ENCODE peak calls at places on chromosomes 6 and 20, in six cellular contexts. One of them, this sample, is unnamed.

GRCh38 chr6:72966628-72967280 is 258.5 kb downstream of the KHDC1L start:
- DNase-seq in lower lobe of right lung: no peak
- DNase-seq in fibroblast of lung: no peak
- DNase-seq in esophagus squamous epithelium: no peak
- DNase-seq in keratinocyte: no peak
- DNase-seq in right atrium auricular region: no peak
- DNase-seq in this sample: no peak

GRCh38 chr20:46268131-46268611 is 40.1 kb downstream of the CDH22 start:
- DNase-seq in lower lobe of right lung: no peak
- DNase-seq in fibroblast of lung: no peak
- DNase-seq in esophagus squamous epithelium: no peak
- DNase-seq in keratinocyte: no peak
- DNase-seq in right atrium auricular region: no peak
- DNase-seq in this sample: no peak

GRCh38 chr6:53598584-53598983 is 53.7 kb upstream of the GCLC start:
- DNase-seq in lower lobe of right lung: no peak
- DNase-seq in fibroblast of lung: peak; percentile 23
- DNase-seq in esophagus squamous epithelium: no peak
- DNase-seq in keratinocyte: no peak
- DNase-seq in right atrium auricular region: no peak
- DNase-seq in this sample: no peak

GRCh38 chr6:34063641-34064040 is 82.2 kb downstream of the GRM4 start:
- DNase-seq in lower lobe of right lung: no peak
- DNase-seq in fibroblast of lung: no peak
- DNase-seq in esophagus squamous epithelium: no peak
- DNase-seq in keratinocyte: no peak
- DNase-seq in right atrium auricular region: no peak
- DNase-seq in this sample: no peak

GRCh38 chr6:28838289-28838633 is 85.5 kb downstream of the TRIM27 start:
- DNase-seq in lower lobe of right lung: no peak
- DNase-seq in fibroblast of lung: peak; percentile 82
- DNase-seq in esophagus squamous epithelium: no peak
- DNase-seq in keratinocyte: no peak
- DNase-seq in right atrium auricular region: peak; percentile 74
- DNase-seq in this sample: peak; percentile 61

GRCh38 chr20:24782801-24783630 is 166.1 kb upstream of the CST7 start:
- DNase-seq in lower lobe of right lung: peak; percentile 29
- DNase-seq in fibroblast of lung: no peak
- DNase-seq in esophagus squamous epithelium: no peak
- DNase-seq in keratinocyte: no peak
- DNase-seq in right atrium auricular region: no peak
- DNase-seq in this sample: no peak

GRCh38 chr6:90446164-90446563 is 140.7 kb downstream of the MAP3K7 start:
- DNase-seq in lower lobe of right lung: no peak
- DNase-seq in fibroblast of lung: peak; percentile 82
- DNase-seq in esophagus squamous epithelium: no peak
- DNase-seq in keratinocyte: no peak
- DNase-seq in right atrium auricular region: no peak
- DNase-seq in this sample: no peak

GRCh38 chr20:58081842-58082241 is 146.6 kb downstream of the ANKRD60 start:
- DNase-seq in lower lobe of right lung: no peak
- DNase-seq in fibroblast of lung: peak; percentile 26
- DNase-seq in esophagus squamous epithelium: no peak
- DNase-seq in keratinocyte: no peak
- DNase-seq in right atrium auricular region: no peak
- DNase-seq in this sample: no peak

GRCh38 chr6:97085772-97086171 is 161.2 kb downstream of the KLHL32 start:
- DNase-seq in lower lobe of right lung: no peak
- DNase-seq in fibroblast of lung: no peak
- DNase-seq in esophagus squamous epithelium: no peak
- DNase-seq in keratinocyte: peak; percentile 0
- DNase-seq in right atrium auricular region: no peak
- DNase-seq in this sample: no peak

GRCh38 chr6:54618597-54618996 is 228.0 kb upstream of the FAM83B start:
- DNase-seq in lower lobe of right lung: no peak
- DNase-seq in fibroblast of lung: no peak
- DNase-seq in esophagus squamous epithelium: no peak
- DNase-seq in keratinocyte: no peak
- DNase-seq in right atrium auricular region: no peak
- DNase-seq in this sample: no peak

GRCh38 chr20:4507288-4507719 is 214.4 kb upstream of the PRND start:
- DNase-seq in lower lobe of right lung: no peak
- DNase-seq in fibroblast of lung: peak; percentile 82
- DNase-seq in esophagus squamous epithelium: no peak
- DNase-seq in keratinocyte: no peak
- DNase-seq in right atrium auricular region: no peak
- DNase-seq in this sample: no peak

GRCh38 chr20:56278205-56278604 is 29.7 kb downstream of the MC3R start:
- DNase-seq in lower lobe of right lung: no peak
- DNase-seq in fibroblast of lung: no peak
- DNase-seq in esophagus squamous epithelium: no peak
- DNase-seq in keratinocyte: no peak
- DNase-seq in right atrium auricular region: no peak
- DNase-seq in this sample: no peak

GRCh38 chr6:166003569-166003968 is 164.1 kb downstream of the TBXT start:
- DNase-seq in lower lobe of right lung: no peak
- DNase-seq in fibroblast of lung: no peak
- DNase-seq in esophagus squamous epithelium: no peak
- DNase-seq in keratinocyte: no peak
- DNase-seq in right atrium auricular region: no peak
- DNase-seq in this sample: no peak

GRCh38 chr20:32326507-32326851 is 31.7 kb upstream of the ASXL1 start:
- DNase-seq in lower lobe of right lung: no peak
- DNase-seq in fibroblast of lung: no peak
- DNase-seq in esophagus squamous epithelium: no peak
- DNase-seq in keratinocyte: no peak
- DNase-seq in right atrium auricular region: no peak
- DNase-seq in this sample: no peak

GRCh38 chr6:168300975-168301647 is 18.5 kb downstream of the DACT2 start:
- DNase-seq in lower lobe of right lung: no peak
- DNase-seq in fibroblast of lung: no peak
- DNase-seq in esophagus squamous epithelium: no peak
- DNase-seq in keratinocyte: no peak
- DNase-seq in right atrium auricular region: no peak
- DNase-seq in this sample: no peak

GRCh38 chr6:159807150-159807859 is 7.2 kb downstream of the PNLDC1 start:
- DNase-seq in lower lobe of right lung: no peak
- DNase-seq in fibroblast of lung: no peak
- DNase-seq in esophagus squamous epithelium: no peak
- DNase-seq in keratinocyte: no peak
- DNase-seq in right atrium auricular region: no peak
- DNase-seq in this sample: no peak

GRCh38 chr6:27374824-27375612 is 13.5 kb upstream of the ZNF391 start:
- DNase-seq in lower lobe of right lung: peak; percentile 87
- DNase-seq in fibroblast of lung: peak; percentile 62
- DNase-seq in esophagus squamous epithelium: no peak
- DNase-seq in keratinocyte: peak; percentile 23
- DNase-seq in right atrium auricular region: peak; percentile 69
- DNase-seq in this sample: peak; percentile 87

GRCh38 chr20:10550204-10551118 is 115.4 kb downstream of the SLX4IP start:
- DNase-seq in lower lobe of right lung: no peak
- DNase-seq in fibroblast of lung: no peak
- DNase-seq in esophagus squamous epithelium: no peak
- DNase-seq in keratinocyte: no peak
- DNase-seq in right atrium auricular region: no peak
- DNase-seq in this sample: no peak

GRCh38 chr20:61659652-61660346 is 405.9 kb downstream of the TAF4 start:
- DNase-seq in lower lobe of right lung: no peak
- DNase-seq in fibroblast of lung: no peak
- DNase-seq in esophagus squamous epithelium: no peak
- DNase-seq in keratinocyte: no peak
- DNase-seq in right atrium auricular region: no peak
- DNase-seq in this sample: no peak

GRCh38 chr6:62042444-62042843 is 243.6 kb downstream of the KHDRBS2 start:
- DNase-seq in lower lobe of right lung: no peak
- DNase-seq in fibroblast of lung: no peak
- DNase-seq in esophagus squamous epithelium: no peak
- DNase-seq in keratinocyte: no peak
- DNase-seq in right atrium auricular region: no peak
- DNase-seq in this sample: no peak

GRCh38 chr20:62007127-62007647 is 58.5 kb downstream of the TAF4 start:
- DNase-seq in lower lobe of right lung: no peak
- DNase-seq in fibroblast of lung: no peak
- DNase-seq in esophagus squamous epithelium: no peak
- DNase-seq in keratinocyte: no peak
- DNase-seq in right atrium auricular region: no peak
- DNase-seq in this sample: no peak

GRCh38 chr20:23205656-23206055 is 119.5 kb upstream of the CD93 start:
- DNase-seq in lower lobe of right lung: peak; percentile 58
- DNase-seq in fibroblast of lung: peak; percentile 83
- DNase-seq in esophagus squamous epithelium: no peak
- DNase-seq in keratinocyte: no peak
- DNase-seq in right atrium auricular region: peak; percentile 86
- DNase-seq in this sample: peak; percentile 49

DNA sequence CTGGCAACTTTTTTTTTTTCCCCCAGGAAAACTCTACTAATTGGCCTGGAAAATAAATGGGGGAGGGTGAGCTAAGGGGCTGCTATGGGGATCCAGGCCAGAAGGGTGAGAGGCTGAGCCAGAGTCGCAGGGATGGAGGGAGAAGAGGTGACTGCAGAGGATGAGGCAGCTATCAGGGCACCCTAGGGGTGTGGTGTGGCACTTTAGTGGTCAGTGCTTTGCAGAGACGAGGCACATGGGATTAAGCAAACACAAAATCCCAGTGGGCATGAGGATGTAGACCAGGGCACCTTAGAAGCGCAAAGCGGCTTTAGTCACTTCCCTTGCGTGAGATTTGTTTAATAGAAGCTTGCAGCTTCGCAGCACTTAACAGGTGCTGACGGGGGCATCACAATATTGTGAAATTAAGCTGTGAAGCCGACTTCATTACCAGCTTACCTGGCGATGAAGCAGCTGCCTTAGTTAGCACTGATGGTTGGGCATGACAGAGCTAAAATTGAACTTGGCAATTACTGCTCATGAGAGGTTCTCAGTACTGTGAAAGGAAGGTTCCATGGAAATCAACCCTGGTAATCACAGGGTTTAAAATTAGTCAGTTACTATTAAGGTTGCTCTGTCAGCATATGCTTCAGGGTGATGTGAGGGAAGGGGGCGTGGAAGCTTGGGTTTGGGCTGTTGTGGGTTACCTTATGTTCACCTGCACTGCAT is 26.0 kb downstream of the TOX2 start:
- DNase-seq in lower lobe of right lung: no peak
- DNase-seq in fibroblast of lung: no peak
- DNase-seq in esophagus squamous epithelium: no peak
- DNase-seq in keratinocyte: no peak
- DNase-seq in right atrium auricular region: no peak
- DNase-seq in this sample: no peak
- H3K4me1 ChIP-seq in lower lobe of right lung: peaks cover 70% of the 10 kb centered on the region
- H3K4me1 ChIP-seq in fibroblast of lung: peaks cover 52% of the 10 kb centered on the region
- H3K4me1 ChIP-seq in esophagus squamous epithelium: peaks cover 55% of the 10 kb centered on the region
- H3K4me1 ChIP-seq in keratinocyte: peaks cover 42% of the 10 kb centered on the region
- H3K4me1 ChIP-seq in right atrium auricular region: peaks cover 23% of the 10 kb centered on the region
- H3K4me1 ChIP-seq in this sample: peaks cover 36% of the 10 kb centered on the region

DNA sequence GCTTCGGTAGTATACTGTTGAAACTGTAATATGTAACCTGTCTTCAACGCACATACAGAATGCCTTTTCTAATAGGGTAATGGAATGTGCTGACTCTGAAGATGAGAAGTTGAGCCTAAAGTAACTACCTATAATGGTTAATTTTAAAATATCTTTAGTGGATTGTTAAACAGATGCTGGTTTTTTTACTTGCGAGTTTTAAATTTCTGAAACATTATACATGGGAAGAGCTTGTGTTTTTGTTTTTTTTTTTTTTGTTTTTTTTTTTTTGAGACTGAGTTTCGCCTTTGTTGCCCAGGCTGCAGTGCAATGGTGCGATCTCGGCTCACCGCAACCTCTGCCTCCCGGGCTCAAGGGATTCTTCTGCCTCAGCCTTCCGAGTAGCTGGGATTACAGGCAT is 166.9 kb downstream of the JARID2 start:
- DNase-seq in lower lobe of right lung: no peak
- DNase-seq in fibroblast of lung: no peak
- DNase-seq in esophagus squamous epithelium: no peak
- DNase-seq in keratinocyte: no peak
- DNase-seq in right atrium auricular region: no peak
- DNase-seq in this sample: no peak
- H3K9me3 ChIP-seq in lower lobe of right lung: no peaks in the 10 kb centered on the region
- H3K9me3 ChIP-seq in fibroblast of lung: no peaks in the 10 kb centered on the region
- H3K9me3 ChIP-seq in esophagus squamous epithelium: no peaks in the 10 kb centered on the region
- H3K9me3 ChIP-seq in keratinocyte: no peaks in the 10 kb centered on the region
- H3K9me3 ChIP-seq in right atrium auricular region: no peaks in the 10 kb centered on the region
- H3K9me3 ChIP-seq in this sample: no peaks in the 10 kb centered on the region

DNA sequence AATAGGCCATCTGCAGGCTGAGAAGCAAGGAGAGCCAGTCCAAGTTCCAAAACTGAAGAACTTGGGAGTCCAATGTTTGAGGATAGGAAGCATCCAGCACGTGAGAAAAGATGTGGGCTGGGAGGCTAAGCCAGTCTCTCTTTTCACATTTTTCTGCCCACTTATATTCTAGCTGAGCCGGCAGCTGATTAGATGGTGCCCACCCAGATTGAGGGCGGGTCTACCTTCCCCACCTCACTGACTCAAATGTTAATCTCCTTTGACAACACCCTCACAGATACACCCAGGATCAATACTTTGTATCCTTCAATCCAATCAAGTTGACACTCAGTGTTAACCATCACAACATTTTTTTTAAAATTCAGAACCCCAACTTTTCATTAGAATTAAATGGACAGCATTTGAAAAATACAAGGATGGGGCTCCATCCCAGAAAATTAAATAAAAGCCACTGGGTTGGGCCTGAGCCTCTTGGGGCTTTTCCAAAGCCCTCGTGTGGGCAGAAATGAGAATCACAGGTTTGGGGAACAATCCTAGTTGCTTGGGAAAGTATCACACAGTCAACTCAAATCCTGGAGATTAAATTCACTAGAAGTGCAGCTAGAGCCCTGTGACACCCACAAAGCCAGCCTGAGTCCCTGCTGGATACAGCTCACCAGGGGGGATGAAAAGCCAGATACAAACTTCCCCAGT is 2.2 kb downstream of the CLDN20 start:
- DNase-seq in lower lobe of right lung: no peak
- DNase-seq in fibroblast of lung: no peak
- DNase-seq in esophagus squamous epithelium: no peak
- DNase-seq in keratinocyte: no peak
- DNase-seq in right atrium auricular region: no peak
- DNase-seq in this sample: no peak
- TF ChIP-seq CTCF in lower lobe of right lung: no peak
- TF ChIP-seq CTCF in fibroblast of lung: no peak
- TF ChIP-seq CTCF in esophagus squamous epithelium: no peak
- TF ChIP-seq CTCF in keratinocyte: no peak
- TF ChIP-seq CTCF in right atrium auricular region: no peak
- TF ChIP-seq CTCF in this sample: no peak

GRCh38 chr6:3421145-3421544 is 35.7 kb downstream of the SLC22A23 start:
- DNase-seq in lower lobe of right lung: no peak
- DNase-seq in fibroblast of lung: no peak
- DNase-seq in esophagus squamous epithelium: no peak
- DNase-seq in keratinocyte: no peak
- DNase-seq in right atrium auricular region: no peak
- DNase-seq in this sample: no peak

GRCh38 chr6:3419624-3420272 is 37.1 kb downstream of the SLC22A23 start:
- DNase-seq in lower lobe of right lung: no peak
- DNase-seq in fibroblast of lung: peak; percentile 37
- DNase-seq in esophagus squamous epithelium: no peak
- DNase-seq in keratinocyte: no peak
- DNase-seq in right atrium auricular region: no peak
- DNase-seq in this sample: no peak

GRCh38 chr6:3417473-3417872 is 39.4 kb downstream of the SLC22A23 start:
- DNase-seq in lower lobe of right lung: no peak
- DNase-seq in fibroblast of lung: no peak
- DNase-seq in esophagus squamous epithelium: no peak
- DNase-seq in keratinocyte: no peak
- DNase-seq in right atrium auricular region: no peak
- DNase-seq in this sample: no peak

GRCh38 chr6:3415490-3415889 is 41.4 kb downstream of the SLC22A23 start:
- DNase-seq in lower lobe of right lung: no peak
- DNase-seq in fibroblast of lung: no peak
- DNase-seq in esophagus squamous epithelium: no peak
- DNase-seq in keratinocyte: no peak
- DNase-seq in right atrium auricular region: no peak
- DNase-seq in this sample: no peak

GRCh38 chr6:3418521-3419060 is 38.3 kb downstream of the SLC22A23 start:
- DNase-seq in lower lobe of right lung: no peak
- DNase-seq in fibroblast of lung: no peak
- DNase-seq in esophagus squamous epithelium: no peak
- DNase-seq in keratinocyte: no peak
- DNase-seq in right atrium auricular region: no peak
- DNase-seq in this sample: no peak
- H3K4me1 ChIP-seq in lower lobe of right lung: peaks cover 5% of the 10 kb centered on the region
- H3K4me1 ChIP-seq in fibroblast of lung: no peaks in the 10 kb centered on the region
- H3K4me1 ChIP-seq in esophagus squamous epithelium: peaks cover 45% of the 10 kb centered on the region
- H3K4me1 ChIP-seq in keratinocyte: peaks cover 22% of the 10 kb centered on the region
- H3K4me1 ChIP-seq in right atrium auricular region: no peaks in the 10 kb centered on the region
- H3K4me1 ChIP-seq in this sample: peaks cover 14% of the 10 kb centered on the region